ENCODE peak calls at places on chromosome 3, in six cellular contexts. C is MG63, Z is gastrocnemius medialis, S is cardiac muscle cell, V is AG08395, E is stromal cell of bone marrow. F is an unnamed sample.

GRCh38 chr3:11477286-11477935 is 166.3 kb downstream of the VGLL4 start:
- DNase-seq in E (peak; percentile 74), V (peak; percentile 58), C (peak; percentile 64), Z (no peak), S (no peak), F (no peak)

GRCh38 chr3:9279959-9280358 is 30.5 kb upstream of the SRGAP3 start:
- DNase-seq in C (peak; percentile 27), S (no peak), V (peak; percentile 74), Z (no peak), E (peak; percentile 50), F (no peak)

GRCh38 chr3:193805448-193805847 is 212.4 kb downstream of the OPA1 start:
- DNase-seq in V (peak; percentile 35), C (peak; percentile 91), E (peak; percentile 45), S (peak; percentile 46), Z (peak; percentile 39), F (peak; percentile 6)

GRCh38 chr3:105033081-105033480 is 333.6 kb upstream of the ALCAM start:
- DNase-seq in E (no peak), S (no peak), V (no peak), C (no peak), Z (no peak), F (no peak)

GRCh38 chr3:99625643-99626414 is 12.6 kb upstream of the COL8A1 start:
- DNase-seq in E (no peak), S (no peak), C (no peak), Z (no peak), V (peak; percentile 12), F (no peak)

GRCh38 chr3:9750556-9751411 is 1.0 kb downstream of the OGG1 start:
- DNase-seq in E (no peak), C (no peak), S (no peak), Z (no peak), V (no peak), F (no peak)

GRCh38 chr3:48415251-48415953 is 14.5 kb downstream of the PLXNB1 start:
- DNase-seq in E (no peak), V (no peak), C (no peak), S (no peak), Z (no peak), F (no peak)

GRCh38 chr3:66393486-66394260 is 107.1 kb downstream of the LRIG1 start:
- DNase-seq in V (no peak), C (no peak), S (no peak), E (peak; percentile 87), Z (no peak), F (no peak)

GRCh38 chr3:95401693-95402092 is 1338.8 kb downstream of the NSUN3 start:
- DNase-seq in V (no peak), Z (no peak), S (no peak), C (no peak), E (no peak), F (no peak)

GRCh38 chr3:120326784-120327183 is 22.4 kb downstream of the LRRC58 start:
- DNase-seq in S (no peak), V (no peak), C (no peak), E (no peak), Z (no peak), F (no peak)

GRCh38 chr3:183242431-183242830 is 10.6 kb upstream of the B3GNT5 start:
- DNase-seq in V (no peak), C (no peak), Z (no peak), E (no peak), S (no peak), F (no peak)

GRCh38 chr3:9398715-9399708 is 1.6 kb downstream of the SETD5 start:
- DNase-seq in E (no peak), V (no peak), S (peak; percentile 45), C (no peak), Z (peak; percentile 52), F (peak; percentile 70)

GRCh38 chr3:54511766-54512365 is 389.5 kb downstream of the CACNA2D3 start:
- DNase-seq in Z (no peak), V (no peak), C (no peak), E (no peak), S (no peak), F (no peak)

GRCh38 chr3:151410891-151411559 is 26.5 kb upstream of the P2RY12 start:
- DNase-seq in S (no peak), C (no peak), V (peak; percentile 65), Z (no peak), E (peak; percentile 28), F (no peak)

GRCh38 chr3:58526124-58526957 is 10.6 kb downstream of the ACOX2 start:
- DNase-seq in S (no peak), Z (no peak), E (peak; percentile 87), C (peak; percentile 68), V (peak; percentile 96), F (no peak)

GRCh38 chr3:66297260-66297863 is 76.6 kb downstream of the SLC25A26 start:
- DNase-seq in V (peak; percentile 12), C (no peak), E (no peak), Z (no peak), S (no peak), F (peak; percentile 83)

GRCh38 chr3:155252535-155252934 is 40.9 kb downstream of the STRIT1 start:
- DNase-seq in S (no peak), E (peak; percentile 34), V (no peak), Z (no peak), C (peak; percentile 26), F (no peak)

GRCh38 chr3:170410428-170411029 is 8.1 kb upstream of the CLDN11 start:
- DNase-seq in E (no peak), V (peak; percentile 38), S (peak; percentile 12), C (no peak), Z (no peak), F (no peak)

GRCh38 chr3:11140054-11140712 is 14.1 kb upstream of the HRH1 start:
- DNase-seq in V (no peak), C (peak; percentile 14), Z (peak; percentile 27), E (peak; percentile 85), S (no peak), F (peak; percentile 52)

GRCh38 chr3:39102504-39103323 is 4.7 kb downstream of the GORASP1 start:
- DNase-seq in V (no peak), E (no peak), Z (no peak), C (no peak), S (no peak), F (no peak)

GRCh38 chr3:194030372-194030771 is 105.6 kb upstream of the HES1 start:
- DNase-seq in Z (no peak), S (no peak), E (no peak), V (no peak), C (no peak), F (no peak)

GRCh38 chr3:188296761-188297689 is 143.1 kb downstream of the LPP start:
- DNase-seq in C (peak; percentile 36), V (no peak), Z (no peak), E (peak; percentile 62), S (no peak), F (peak; percentile 54)

GRCh38 chr3:189512824-189513223 is 118.4 kb upstream of the TP63 start:
- DNase-seq in Z (no peak), V (no peak), C (no peak), E (no peak), S (no peak), F (no peak)

GRCh38 chr3:45507820-45508317 is 86.7 kb upstream of the LIMD1 start:
- DNase-seq in V (no peak), Z (peak; percentile 30), C (peak; percentile 16), S (peak; percentile 73), E (peak; percentile 52), F (peak; percentile 71)

GRCh38 chr3:21142949-21143348 is 608.1 kb downstream of the ZNF385D start:
- DNase-seq in Z (no peak), C (no peak), V (no peak), E (no peak), S (peak; percentile 5), F (no peak)

GRCh38 chr3:66378256-66378655 is 122.6 kb downstream of the LRIG1 start:
- DNase-seq in S (peak; percentile 36), V (no peak), Z (no peak), C (no peak), E (no peak), F (no peak)

GRCh38 chr3:136120373-136121348 is 75.5 kb downstream of the MSL2 start:
- DNase-seq in E (no peak), V (no peak), Z (no peak), S (no peak), C (no peak), F (no peak)

GRCh38 chr3:111846717-111847116 is 12.3 kb upstream of the PHLDB2 start:
- DNase-seq in E (peak; percentile 35), V (peak; percentile 75), C (no peak), S (no peak), Z (no peak), F (peak; percentile 89)

GRCh38 chr3:99322551-99322950 is 315.8 kb upstream of the COL8A1 start:
- DNase-seq in S (no peak), Z (no peak), V (no peak), C (no peak), E (no peak), F (no peak)

GRCh38 chr3:153856932-153857331 is 264.3 kb upstream of the ARHGEF26 start:
- DNase-seq in C (no peak), V (no peak), E (no peak), S (no peak), Z (no peak), F (no peak)

GRCh38 chr3:59268170-59268569 is 218.3 kb upstream of the CFAP20DC start:
- DNase-seq in Z (no peak), S (no peak), V (peak; percentile 38), C (no peak), E (no peak), F (no peak)

GRCh38 chr3:38579146-38579545 is 70.3 kb downstream of the SCN5A start:
- DNase-seq in C (peak; percentile 9), S (peak; percentile 28), V (no peak), Z (no peak), E (no peak), F (no peak)

F was measured in dermis microvascular lymphatic vessel endothelial cell.